ENCODE peak calls at places on chromosomes 16 and 17, in six cellular contexts. D is memory B cell; P is pancreas; I is SW480; F is stimulated activated CD8-positive, alpha-beta memory T cell treated with anti-CD3 and anti-CD28 coated beads, Interleukin-15, amount 100 ng/mL, for 24 hours; Q is neural crest cell. W is an unnamed sample.
A peak's percentile ranks its signal among the peaks of the same experiment; 100 is the strongest.

GRCh38 chr17:73639926-73640325 is 4.3 kb downstream of the SDK2 start:
- DNase-seq in D (no peak), P (peak; percentile 20), I (no peak), F (no peak), Q (no peak), W (no peak)

GRCh38 chr16:3520861-3521260 is 20.1 kb downstream of the CLUAP1 start:
- DNase-seq in D (no peak), P (no peak), I (no peak), F (no peak), Q (no peak), W (no peak)

GRCh38 chr16:51409001-51409675 is 258.1 kb upstream of the SALL1 start:
- DNase-seq in D (no peak), P (no peak), I (peak; percentile 22), F (no peak), Q (no peak), W (no peak)

GRCh38 chr17:7083592-7083991 is 3.5 kb upstream of the CLEC10A start:
- DNase-seq in D (no peak), P (no peak), I (no peak), F (no peak), Q (no peak), W (no peak)

GRCh38 chr17:31078290-31078689 is 16.5 kb upstream of the NF1 start:
- DNase-seq in D (no peak), P (no peak), I (no peak), F (no peak), Q (no peak), W (no peak)

GRCh38 chr16:58497468-58497867 is 2.5 kb upstream of the NDRG4 start:
- DNase-seq in D (no peak), P (no peak), I (no peak), F (no peak), Q (no peak), W (no peak)

GRCh38 chr16:58339452-58339938 is 44.7 kb upstream of the PRSS54 start:
- DNase-seq in D (no peak), P (no peak), I (peak; percentile 45), F (no peak), Q (no peak), W (no peak)

GRCh38 chr17:30961213-30962188 is 9.3 kb upstream of the RNF135 start:
- DNase-seq in D (no peak), P (no peak), I (no peak), F (no peak), Q (no peak), W (no peak)

GRCh38 chr17:10290046-10290445 is 82.8 kb downstream of the MYH13 start:
- DNase-seq in D (no peak), P (no peak), I (no peak), F (no peak), Q (no peak), W (no peak)

GRCh38 chr16:7487896-7488295 is 155.3 kb downstream of the RBFOX1 start:
- DNase-seq in D (no peak), P (no peak), I (no peak), F (no peak), Q (no peak), W (no peak)

GRCh38 chr16:17350212-17350611 is 120.5 kb downstream of the XYLT1 start:
- DNase-seq in D (no peak), P (no peak), I (no peak), F (no peak), Q (no peak), W (no peak)

GRCh38 chr17:72661093-72661944 is 431.2 kb downstream of the SLC39A11 start:
- DNase-seq in D (no peak), P (peak; percentile 54), I (peak; percentile 99), F (no peak), Q (peak; percentile 22), W (no peak)

GRCh38 chr16:68756250-68757051 is 19.4 kb downstream of the CDH1 start:
- DNase-seq in D (peak; percentile 27), P (peak; percentile 77), I (peak; percentile 99), F (no peak), Q (no peak), W (peak; percentile 73)

W was measured in GM18507.